ENCODE peak calls at places on chromosomes 3 and 15, in five cellular contexts. One of them, this sample, is unnamed.

GRCh38 chr15:87858651-87859050 is 397.9 kb downstream of the NTRK3 start:
- DNase-seq in brain microvascular endothelial cell: no peak
- DNase-seq in progenitor cell of endocrine pancreas: no peak
- DNase-seq in heart right ventricle: no peak
- DNase-seq in memory B cell: no peak
- DNase-seq in this sample: no peak

GRCh38 chr3:15797600-15798303 is at the start of gene ANKRD28:
- DNase-seq in brain microvascular endothelial cell: peak
- DNase-seq in progenitor cell of endocrine pancreas: no peak
- DNase-seq in heart right ventricle: no peak
- DNase-seq in memory B cell: no peak
- DNase-seq in this sample: no peak

GRCh38 chr15:69415381-69415780 is 1.2 kb downstream of the KIF23 start:
- DNase-seq in brain microvascular endothelial cell: no peak
- DNase-seq in progenitor cell of endocrine pancreas: no peak
- DNase-seq in heart right ventricle: no peak
- DNase-seq in memory B cell: no peak
- DNase-seq in this sample: no peak

GRCh38 chr3:37052860-37053259 is 59.5 kb downstream of the MLH1 start:
- DNase-seq in brain microvascular endothelial cell: no peak
- DNase-seq in progenitor cell of endocrine pancreas: no peak
- DNase-seq in heart right ventricle: no peak
- DNase-seq in memory B cell: no peak
- DNase-seq in this sample: no peak

GRCh38 chr3:34016925-34017592 is 218.6 kb downstream of the PDCD6IP start:
- DNase-seq in brain microvascular endothelial cell: no peak
- DNase-seq in progenitor cell of endocrine pancreas: no peak
- DNase-seq in heart right ventricle: no peak
- DNase-seq in memory B cell: no peak
- DNase-seq in this sample: no peak

GRCh38 chr15:38864827-38865604 is 300.4 kb upstream of the RASGRP1 start:
- DNase-seq in brain microvascular endothelial cell: peak
- DNase-seq in progenitor cell of endocrine pancreas: no peak
- DNase-seq in heart right ventricle: no peak
- DNase-seq in memory B cell: no peak
- DNase-seq in this sample: no peak

GRCh38 chr15:49199666-49200065 is 29.6 kb downstream of the GALK2 start:
- DNase-seq in brain microvascular endothelial cell: no peak
- DNase-seq in progenitor cell of endocrine pancreas: no peak
- DNase-seq in heart right ventricle: no peak
- DNase-seq in memory B cell: no peak
- DNase-seq in this sample: no peak

GRCh38 chr15:92394327-92395175 is 870 bp downstream of the ST8SIA2 start:
- DNase-seq in brain microvascular endothelial cell: no peak
- DNase-seq in progenitor cell of endocrine pancreas: peak
- DNase-seq in heart right ventricle: no peak
- DNase-seq in memory B cell: no peak
- DNase-seq in this sample: no peak

GRCh38 chr3:110871869-110872268 is 199.7 kb upstream of the NECTIN3 start:
- DNase-seq in brain microvascular endothelial cell: no peak
- DNase-seq in progenitor cell of endocrine pancreas: no peak
- DNase-seq in heart right ventricle: no peak
- DNase-seq in memory B cell: no peak
- DNase-seq in this sample: no peak

GRCh38 chr15:80978685-80979084 is 10.9 kb downstream of the MESD start:
- DNase-seq in brain microvascular endothelial cell: no peak
- DNase-seq in progenitor cell of endocrine pancreas: no peak
- DNase-seq in heart right ventricle: no peak
- DNase-seq in memory B cell: no peak
- DNase-seq in this sample: no peak

GRCh38 chr3:34419801-34420200 is 621.4 kb downstream of the PDCD6IP start:
- DNase-seq in brain microvascular endothelial cell: peak
- DNase-seq in progenitor cell of endocrine pancreas: peak
- DNase-seq in heart right ventricle: no peak
- DNase-seq in memory B cell: no peak
- DNase-seq in this sample: no peak

GRCh38 chr3:136787226-136787793 is 31.6 kb upstream of the SLC35G2 start:
- DNase-seq in brain microvascular endothelial cell: peak
- DNase-seq in progenitor cell of endocrine pancreas: no peak
- DNase-seq in heart right ventricle: peak
- DNase-seq in memory B cell: no peak
- DNase-seq in this sample: no peak

GRCh38 chr15:42069496-42070275 is 24.7 kb downstream of the PLA2G4D start:
- DNase-seq in brain microvascular endothelial cell: no peak
- DNase-seq in progenitor cell of endocrine pancreas: no peak
- DNase-seq in heart right ventricle: no peak
- DNase-seq in memory B cell: no peak
- DNase-seq in this sample: no peak

GRCh38 chr3:56862352-56863062 is 60.8 kb upstream of the ARHGEF3 start:
- DNase-seq in brain microvascular endothelial cell: peak
- DNase-seq in progenitor cell of endocrine pancreas: no peak
- DNase-seq in heart right ventricle: no peak
- DNase-seq in memory B cell: no peak
- DNase-seq in this sample: no peak

GRCh38 chr3:118936811-118937210 is 97.8 kb downstream of the IGSF11 start:
- DNase-seq in brain microvascular endothelial cell: no peak
- DNase-seq in progenitor cell of endocrine pancreas: no peak
- DNase-seq in heart right ventricle: no peak
- DNase-seq in memory B cell: no peak
- DNase-seq in this sample: no peak

This sample was measured in stimulated activated CD8-positive, alpha-beta memory T cell treated with anti-CD3 and anti-CD28 coated beads, Interleukin-7, amount 100 ng/mL, for 24 hours.